ENCODE peak calls at places on chromosomes 16 and 17, in five cellular contexts. G is SK-N-SH, W is neural progenitor cell, S is HCT116, V is PC-3. C is an unnamed sample.

GRCh38 chr17:7709031-7709430 is 4.0 kb downstream of the EFNB3 start:
- DNase-seq in G (no peak), W (no peak), S (no peak), V (no peak), C (no peak)

GRCh38 chr17:1498233-1498632 is 5.7 kb upstream of the MYO1C start:
- DNase-seq in G (no peak), W (no peak), S (no peak), V (no peak), C (no peak)

GRCh38 chr17:58329808-58330543 is 1.4 kb upstream of the TSPOAP1 start:
- DNase-seq in G (no peak), W (no peak), S (no peak), V (no peak), C (peak)

GRCh38 chr16:89152831-89153700 is 18.5 kb upstream of the CDH15 start:
- DNase-seq in G (no peak), W (no peak), S (no peak), V (no peak), C (no peak)

GRCh38 chr17:80790981-80791742 is 200.5 kb upstream of the CHMP6 start:
- DNase-seq in G (no peak), W (no peak), S (no peak), V (no peak), C (no peak)

GRCh38 chr17:46870116-46870803 is 18.9 kb downstream of the WNT9B start:
- DNase-seq in G (no peak), W (no peak), S (no peak), V (no peak), C (no peak)

GRCh38 chr17:14790518-14790917 is 474.6 kb downstream of the PMP22 start:
- DNase-seq in G (no peak), W (peak), S (no peak), V (no peak), C (no peak)

GRCh38 chr16:88731699-88732098 is 25.4 kb downstream of the CTU2 start:
- DNase-seq in G (peak), W (no peak), S (no peak), V (no peak), C (no peak)

GRCh38 chr16:86088287-86088686 is 189.3 kb downstream of the IRF8 start:
- DNase-seq in G (no peak), W (no peak), S (no peak), V (no peak), C (no peak)

GRCh38 chr16:29940656-29941055 is 14.6 kb upstream of the KCTD13 start:
- DNase-seq in G (no peak), W (no peak), S (no peak), V (no peak), C (no peak)

GRCh38 chr17:68291836-68292688 is 767 bp downstream of the ARSG start:
- DNase-seq in G (peak), W (peak), S (peak), V (peak), C (peak)

GRCh38 chr17:68349157-68349556 is 57.9 kb downstream of the ARSG start:
- DNase-seq in G (no peak), W (no peak), S (no peak), V (no peak), C (no peak)

GRCh38 chr17:22310717-22311686 is 618.7 kb downstream of the KCNJ18 start:
- DNase-seq in G (no peak), W (no peak), S (no peak), V (peak), C (peak)

GRCh38 chr16:67183284-67183626 is 508 bp downstream of the MATCAP1 start:
- DNase-seq in G (no peak), W (no peak), S (no peak), V (no peak), C (no peak)

GRCh38 chr17:80678621-80679020 is 134.0 kb downstream of the RPTOR start:
- DNase-seq in G (no peak), W (peak), S (no peak), V (peak), C (no peak)

GRCh38 chr16:53775821-53776431 is 72.0 kb downstream of the FTO start:
- DNase-seq in G (no peak), W (peak), S (no peak), V (peak), C (no peak)

GRCh38 chr17:43915561-43915960 is 8.2 kb upstream of the MPP2 start:
- DNase-seq in G (no peak), W (no peak), S (no peak), V (no peak), C (no peak)

GRCh38 chr17:7548585-7549400 is at the start of gene TNFSF12:
- DNase-seq in G (peak), W (peak), S (no peak), V (peak), C (no peak)

GRCh38 chr16:48965391-48965790 is 316.2 kb downstream of the CBLN1 start:
- DNase-seq in G (peak), W (no peak), S (no peak), V (peak), C (no peak)

GRCh38 chr16:10362077-10362863 is 23.6 kb upstream of the ATF7IP2 start:
- DNase-seq in G (no peak), W (no peak), S (no peak), V (no peak), C (no peak)

GRCh38 chr16:82187829-82188228 is 17.8 kb upstream of the MPHOSPH6 start:
- DNase-seq in G (no peak), W (no peak), S (no peak), V (no peak), C (peak)

GRCh38 chr16:12293913-12294312 is 317.4 kb downstream of the SNX29 start:
- DNase-seq in G (no peak), W (no peak), S (no peak), V (no peak), C (no peak)

GRCh38 chr16:4882261-4882632 is 35.0 kb downstream of the UBN1 start:
- DNase-seq in G (peak), W (no peak), S (no peak), V (peak), C (no peak)

GRCh38 chr17:63171428-63172205 is 205.6 kb downstream of the TANC2 start:
- DNase-seq in G (no peak), W (no peak), S (no peak), V (peak), C (no peak)

GRCh38 chr16:19884021-19884485 is 595 bp downstream of the GPRC5B start:
- DNase-seq in G (peak), W (peak), S (no peak), V (no peak), C (no peak)

GRCh38 chr16:51762081-51762995 is 611.3 kb upstream of the SALL1 start:
- DNase-seq in G (peak), W (peak), S (no peak), V (peak), C (peak)

GRCh38 chr16:8489580-8489979 is 100.7 kb downstream of the TMEM114 start:
- DNase-seq in G (no peak), W (no peak), S (no peak), V (no peak), C (no peak)

GRCh38 chr16:49698416-49698815 is 157.5 kb downstream of the ZNF423 start:
- DNase-seq in G (peak), W (peak), S (no peak), V (no peak), C (no peak)

GRCh38 chr17:45584092-45585036 is 93.8 kb upstream of the PLEKHM1 start:
- DNase-seq in G (peak), W (peak), S (peak), V (peak), C (peak)
- TF ChIP-seq EZH2phosphoT487 in G (no peak), W (no peak), S (no peak), V (no peak), C (no peak)

DNA sequence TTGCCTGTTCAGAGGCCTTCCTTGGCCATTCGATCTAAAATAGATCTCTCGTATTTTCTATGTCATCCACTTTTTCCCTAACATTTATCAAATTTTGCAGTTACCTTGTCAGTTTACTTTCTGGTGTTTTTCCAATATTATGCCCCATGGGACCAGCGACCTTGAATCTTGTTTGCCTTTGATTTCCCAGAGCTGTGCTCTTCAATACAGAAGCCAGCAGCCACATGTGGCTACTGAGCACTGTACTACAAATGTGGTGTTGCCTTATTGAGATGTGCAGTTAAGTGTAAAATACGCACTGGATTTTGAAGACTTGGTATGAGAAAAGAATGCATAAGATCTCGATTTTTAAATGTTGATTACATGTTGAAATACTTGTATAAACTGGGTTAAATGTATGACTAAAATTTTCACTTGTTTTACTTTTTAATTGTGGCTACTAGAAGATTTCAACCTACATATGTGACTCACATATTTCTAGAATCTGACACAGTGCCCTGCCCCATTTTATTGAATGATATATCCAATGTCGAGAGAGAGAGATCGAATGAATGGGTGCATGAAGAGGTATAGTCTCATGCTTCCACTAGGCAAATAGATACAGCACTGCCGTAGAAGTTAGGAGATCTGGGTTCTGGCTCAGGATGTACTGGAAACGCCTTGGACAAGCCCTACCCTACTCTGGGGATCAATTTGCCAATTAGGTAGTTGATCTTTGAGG is 824 bp upstream of the PSME3 start:
- DNase-seq in G (peak), W (no peak), S (no peak), V (peak), C (no peak)
- H3K9ac ChIP-seq in G (peak), W (peak), S (peak), V (peak), C (peak)

GRCh38 chr16:578870-579405 is 9.2 kb downstream of the PIGQ start:
- DNase-seq in G (peak), W (peak), S (no peak), V (peak), C (peak)
- TF ChIP-seq EZH2phosphoT487 in G (no peak), W (no peak), S (no peak), V (no peak), C (no peak)

DNA sequence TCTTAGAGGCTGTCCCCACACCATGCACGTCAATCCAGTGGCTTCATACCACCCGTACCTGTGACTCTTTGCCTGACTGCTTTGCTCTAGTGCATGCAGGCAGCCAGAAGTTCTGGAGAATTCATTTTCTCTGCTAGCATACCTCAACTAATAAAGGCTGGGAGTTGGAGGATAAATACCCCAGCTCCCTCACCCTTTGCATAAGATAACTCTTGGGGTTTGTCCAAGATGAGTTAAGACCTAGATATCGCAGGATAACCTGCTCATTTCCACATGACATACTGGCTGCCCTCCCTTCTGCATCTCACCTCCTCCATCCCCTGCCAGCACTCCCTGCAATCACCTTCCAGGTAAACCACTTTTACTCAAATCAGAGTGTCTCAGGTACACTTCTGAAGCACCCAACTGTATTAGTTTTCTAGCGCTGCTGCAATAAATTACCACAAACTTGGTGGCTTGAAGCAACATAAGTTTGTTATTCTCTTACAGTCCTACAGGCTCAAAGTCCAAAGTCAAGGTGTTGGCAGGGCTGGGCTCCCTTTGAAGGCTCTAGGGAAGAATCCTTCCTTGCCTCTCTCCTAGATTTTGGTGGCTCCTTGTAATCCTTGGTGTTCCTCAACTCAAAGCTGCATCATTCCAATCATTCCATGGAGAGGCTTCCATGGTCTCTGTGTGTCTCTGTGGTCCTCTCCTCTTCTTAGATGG is 146.8 kb downstream of the CRLF3 start:
- DNase-seq in G (no peak), W (no peak), S (no peak), V (no peak), C (no peak)
- H3K9ac ChIP-seq in G (no peak), W (no peak), S (no peak), V (no peak), C (no peak)

C was measured in MM.1S.